ENCODE peak calls at places on chromosomes 6 and 20, in eight cellular contexts. N is body of pancreas, Y is astrocyte of the spinal cord, X is AG04449, K is lung, W is fibroblast of pulmonary artery, Q is cardiac muscle cell, C is fibroblast of the aortic adventitia. I is an unnamed sample.

GRCh38 chr20:64108731-64109389 is 1.5 kb upstream of the NPBWR2 start:
- DNase-seq in Y (no peak), C (no peak), Q (no peak), K (no peak), X (no peak), W (no peak), N (no peak), I (no peak)

GRCh38 chr20:19815553-19815991 is 57.5 kb downstream of the RIN2 start:
- DNase-seq in X (peak), N (peak), W (peak), Y (peak), C (peak), K (no peak), Q (peak), I (peak)

GRCh38 chr20:11387189-11387754 is 530.4 kb upstream of the BTBD3 start:
- DNase-seq in W (peak), X (peak), K (no peak), N (no peak), Q (peak), Y (peak), C (peak), I (peak)

GRCh38 chr20:5170341-5170740 is 43.5 kb downstream of the CDS2 start:
- DNase-seq in Y (no peak), X (no peak), C (no peak), N (no peak), W (no peak), K (no peak), Q (no peak), I (no peak)

GRCh38 chr6:135586388-135586787 is 88.8 kb upstream of the AHI1 start:
- DNase-seq in C (peak), Q (no peak), X (no peak), Y (no peak), K (no peak), N (no peak), W (no peak), I (no peak)

GRCh38 chr6:166275714-166276166 is 32.5 kb downstream of the PRR18 start:
- DNase-seq in Q (peak), X (no peak), N (peak), C (peak), W (peak), Y (peak), K (peak), I (peak)

GRCh38 chr6:25014806-25015560 is 79.2 kb upstream of the RIPOR2 start:
- DNase-seq in N (peak), W (peak), X (no peak), C (peak), K (no peak), Y (peak), Q (peak), I (peak)

GRCh38 chr6:153476243-153476642 is 345.2 kb upstream of the RGS17 start:
- DNase-seq in Q (no peak), C (no peak), N (no peak), Y (no peak), X (no peak), K (no peak), W (no peak), I (no peak)

GRCh38 chr6:149872233-149872632 is 8.1 kb upstream of the LRP11 start:
- DNase-seq in K (no peak), N (no peak), X (no peak), C (no peak), Q (no peak), W (no peak), Y (no peak), I (no peak)

GRCh38 chr6:39044181-39044580 is 4.4 kb upstream of the GLP1R start:
- DNase-seq in K (no peak), Y (no peak), X (no peak), Q (no peak), C (no peak), W (no peak), N (no peak), I (no peak)

GRCh38 chr20:50309280-50309763 is 118.7 kb downstream of the CEBPB start:
- DNase-seq in X (no peak), K (no peak), W (peak), Y (peak), N (no peak), Q (peak), C (peak), I (peak)
- TF ChIP-seq CTCF in X (no peak), K (no peak), W (no peak), Y (no peak), N (no peak), Q (no peak), C (no peak), I (no peak)

DNA sequence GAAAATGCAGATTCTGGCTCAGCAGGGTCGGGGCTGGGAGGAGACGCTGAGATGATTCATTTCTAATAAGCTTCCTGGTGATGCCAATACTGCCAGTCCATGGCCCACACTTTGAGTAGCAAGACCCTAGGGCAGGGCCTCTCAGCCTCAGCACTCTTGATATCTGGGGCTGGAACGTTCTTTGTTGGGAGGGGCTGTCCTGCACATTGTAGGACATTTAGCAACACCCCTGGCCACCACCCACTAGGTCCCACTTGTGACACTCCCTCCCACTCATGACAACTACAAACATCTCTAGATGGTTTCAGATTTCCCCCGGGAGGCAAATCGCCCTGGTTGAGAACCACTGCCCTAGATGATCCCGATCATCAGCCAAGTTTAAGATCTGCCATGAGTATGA is 191.0 kb downstream of the ZDHHC14 start:
- DNase-seq in C (no peak), Y (no peak), K (no peak), X (no peak), W (no peak), Q (no peak), N (no peak), I (no peak)
- H3K4me3 ChIP-seq in C (no peak), Y (no peak), K (no peak), X (no peak), W (no peak), Q (no peak), N (no peak), I (no peak)

DNA sequence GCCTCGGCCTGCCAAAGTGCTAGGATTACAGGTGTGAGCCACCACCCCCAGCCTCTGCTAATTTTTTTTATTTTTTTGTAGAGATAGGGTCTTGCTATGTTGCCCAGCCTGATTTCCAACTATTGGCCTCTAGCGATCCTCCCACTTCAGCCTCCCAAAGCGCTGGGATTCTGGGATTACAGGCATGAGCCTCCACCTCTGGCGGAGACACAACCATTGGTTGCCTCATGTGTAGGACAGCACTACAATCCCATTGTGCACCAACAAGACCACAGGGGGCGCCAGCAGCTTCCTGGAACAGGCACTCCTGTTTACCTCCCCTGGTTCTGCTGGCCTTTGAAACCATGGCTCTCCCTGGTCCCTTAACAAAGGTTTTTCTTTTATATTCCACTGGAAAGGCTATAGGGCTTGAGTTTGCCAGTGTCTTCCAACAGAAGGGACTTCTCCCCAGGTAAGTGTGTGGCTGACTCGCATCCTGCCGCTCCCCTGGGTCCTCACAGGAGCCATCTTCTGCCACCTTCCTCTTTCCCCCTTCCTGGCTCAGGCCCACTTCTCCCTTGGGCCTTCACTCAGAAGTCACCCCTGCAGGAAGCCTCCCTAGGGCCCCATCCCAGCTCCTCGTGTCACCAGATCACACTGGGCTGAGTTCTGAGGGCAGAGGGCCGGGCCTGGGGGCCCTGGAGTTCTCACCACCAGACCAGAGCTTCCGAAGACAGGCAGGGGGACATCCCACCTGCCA is 39.2 kb upstream of the TLDC2 start:
- DNase-seq in C (no peak), Q (peak), N (peak), W (peak), X (no peak), K (no peak), Y (peak), I (peak)
- TF ChIP-seq CTCF in C (peak), Q (peak), N (peak), W (peak), X (peak), K (no peak), Y (peak), I (peak)

GRCh38 chr6:126625019-126625418 is 285.1 kb downstream of the CENPW start:
- DNase-seq in K (no peak), Q (peak), W (peak), Y (peak), X (no peak), N (no peak), C (peak), I (peak)
- H3K4me3 ChIP-seq in K (no peak), Q (no peak), W (no peak), Y (no peak), X (no peak), N (no peak), C (no peak), I (no peak)

GRCh38 chr6:56767892-56768531 is 125.3 kb upstream of the DST start:
- DNase-seq in N (no peak), W (peak), K (no peak), C (peak), X (no peak), Q (no peak), Y (peak), I (peak)
- TF ChIP-seq CTCF in N (no peak), W (peak), K (no peak), C (peak), X (no peak), Q (no peak), Y (peak), I (peak)

GRCh38 chr6:14118091-14118439 is 493 bp downstream of the CD83 start:
- DNase-seq in C (no peak), W (no peak), Q (no peak), K (no peak), N (no peak), X (no peak), Y (no peak), I (no peak)
- H3K4me3 ChIP-seq in C (peak), W (peak), Q (peak), K (peak), N (peak), X (peak), Y (peak), I (peak)

GRCh38 chr6:17653198-17653881 is 53.2 kb downstream of the FAM8A1 start:
- DNase-seq in Y (no peak), C (no peak), Q (no peak), N (no peak), K (no peak), W (no peak), X (no peak), I (no peak)
- TF ChIP-seq CTCF in Y (no peak), C (no peak), Q (no peak), N (no peak), K (no peak), W (no peak), X (no peak), I (no peak)

DNA sequence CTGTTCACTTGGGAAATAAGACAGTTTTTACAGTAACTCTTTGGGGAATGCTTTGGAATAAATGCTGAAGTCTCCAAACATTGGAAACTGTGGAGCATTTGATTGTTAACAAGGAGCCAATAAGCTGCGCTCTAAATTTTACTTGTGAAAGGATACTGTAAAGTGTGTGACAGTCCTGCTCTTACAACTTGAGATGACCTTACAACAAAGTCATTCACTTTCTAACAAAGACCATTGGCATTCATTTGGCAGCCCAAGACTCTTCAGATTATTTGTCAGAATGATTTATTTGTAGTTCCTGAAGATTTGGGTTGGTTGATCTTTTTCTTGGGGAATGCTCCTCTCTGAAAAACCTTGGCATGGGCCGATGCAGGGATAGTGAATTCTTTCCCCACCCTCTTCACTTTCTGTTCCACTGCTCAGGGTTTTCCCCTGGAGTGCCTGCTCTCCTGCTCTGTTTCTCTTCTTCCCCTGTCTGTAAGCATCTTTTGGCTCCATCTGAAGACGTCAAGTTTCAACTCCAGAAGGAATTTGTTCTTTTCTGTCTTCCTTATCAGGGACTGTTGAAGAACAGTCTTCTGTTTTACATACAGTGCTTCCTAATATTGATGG is 116.4 kb downstream of the AKAP7 start:
- DNase-seq in Q (peak), Y (no peak), W (peak), N (no peak), X (no peak), K (no peak), C (peak), I (no peak)
- H3K4me3 ChIP-seq in Q (peak), Y (no peak), W (no peak), N (no peak), X (no peak), K (no peak), C (no peak), I (no peak)

GRCh38 chr6:132698608-132699007 is 15.2 kb downstream of the VNN1 start:
- DNase-seq in C (no peak), K (no peak), Y (no peak), Q (no peak), X (no peak), W (no peak), N (no peak), I (no peak)

GRCh38 chr6:132690678-132691077 is 23.2 kb downstream of the VNN1 start:
- DNase-seq in C (no peak), K (no peak), N (no peak), W (no peak), Q (no peak), X (no peak), Y (no peak), I (no peak)

GRCh38 chr6:132695773-132696172 is 18.1 kb downstream of the VNN1 start:
- DNase-seq in C (no peak), Y (no peak), N (no peak), X (no peak), W (no peak), Q (no peak), K (no peak), I (no peak)

GRCh38 chr6:132693478-132693877 is 20.4 kb downstream of the VNN1 start:
- DNase-seq in W (peak), K (no peak), C (peak), Q (peak), X (no peak), Y (peak), N (peak), I (peak)
- TF ChIP-seq CTCF in W (no peak), K (no peak), C (no peak), Q (no peak), X (no peak), Y (no peak), N (no peak), I (no peak)

DNA sequence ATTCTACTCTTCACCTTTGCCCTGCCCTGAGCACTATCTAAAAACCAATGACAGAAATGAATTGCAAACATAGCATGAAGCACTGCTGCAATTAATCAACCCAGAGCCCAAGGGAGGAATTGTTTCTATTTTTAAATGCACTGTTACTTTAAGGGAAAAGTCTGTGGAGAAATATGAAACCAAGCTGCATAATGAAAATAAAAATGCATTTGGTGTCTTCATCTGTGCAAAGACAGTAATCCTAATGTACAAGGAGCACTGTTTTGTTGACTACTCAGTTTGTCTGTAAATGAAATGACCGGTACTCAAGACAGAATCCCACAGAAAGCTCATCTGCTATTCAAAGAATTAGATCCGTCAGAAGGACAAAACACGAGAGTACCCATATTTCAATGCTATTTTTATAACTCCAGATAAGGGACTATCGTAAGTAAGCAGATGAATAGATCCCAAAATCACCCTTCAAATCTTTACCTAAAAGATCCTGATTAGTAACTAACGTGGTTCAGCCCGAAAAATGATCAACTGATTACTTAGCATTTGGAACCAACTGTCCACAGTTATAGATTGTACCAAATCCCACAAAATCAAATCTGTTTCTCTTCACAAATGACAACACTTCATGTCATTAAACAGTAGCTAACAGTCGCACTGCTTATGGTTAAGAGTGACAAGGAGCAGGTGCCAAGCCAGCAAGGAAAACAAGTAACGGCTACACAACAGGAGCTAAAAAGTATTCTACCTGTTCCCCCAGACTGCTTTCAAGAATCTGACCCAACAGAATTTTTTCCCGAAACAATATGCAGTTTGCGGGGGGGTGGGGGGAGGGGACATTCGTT is 2.4 kb downstream of the KIF13A start:
- DNase-seq in K (no peak), C (peak), W (no peak), Q (no peak), X (no peak), N (no peak), Y (no peak), I (peak)
- H3K4me3 ChIP-seq in K (no peak), C (peak), W (peak), Q (peak), X (peak), N (no peak), Y (peak), I (peak)

I was measured in cardiac fibroblast.